ENCODE peak calls at places on chromosomes 6 and 20, in four cellular contexts. Y, Z, P and H are unnamed samples.

GRCh38 chr20:36754656-36755222 is 8.8 kb upstream of the NDRG3 start:
- DNase-seq in Y (peak; percentile 49), Z (peak; percentile 57), P (peak; percentile 95), H (peak; percentile 56)

GRCh38 chr20:8020314-8021079 is 936 bp upstream of the TMX4 start:
- DNase-seq in Z (no peak), P (no peak), Y (peak; percentile 23), H (peak; percentile 49)

GRCh38 chr20:31517373-31517772 is 3.1 kb downstream of the HM13 start:
- DNase-seq in Y (no peak), P (peak; percentile 60), Z (peak; percentile 73), H (no peak)

GRCh38 chr6:156508923-156509322 is 268.3 kb upstream of the ARID1B start:
- DNase-seq in Z (no peak), Y (no peak), P (no peak), H (no peak)

GRCh38 chr6:25918083-25918683 is 12.3 kb downstream of the SLC17A2 start:
- DNase-seq in Z (no peak), P (no peak), Y (no peak), H (no peak)

GRCh38 chr6:39086294-39086693 is 28.7 kb downstream of the SAYSD1 start:
- DNase-seq in P (no peak), Y (peak; percentile 74), Z (no peak), H (peak; percentile 60)

GRCh38 chr6:33632603-33633039 is 11.5 kb downstream of the ITPR3 start:
- DNase-seq in Z (peak; percentile 24), P (no peak), Y (peak; percentile 75), H (peak; percentile 81)

GRCh38 chr6:145372671-145373123 is 362.6 kb downstream of the EPM2A start:
- DNase-seq in Z (no peak), P (peak; percentile 78), Y (peak; percentile 36), H (peak; percentile 46)

GRCh38 chr6:108366236-108366635 is 71.4 kb downstream of the AFG1L start:
- DNase-seq in P (no peak), Y (no peak), Z (no peak), H (no peak)

GRCh38 chr6:158519354-158519753 is 40.5 kb upstream of the TMEM181 start:
- DNase-seq in Y (no peak), Z (no peak), P (no peak), H (no peak)

GRCh38 chr6:159505140-159505922 is 187.7 kb downstream of the SOD2 start:
- DNase-seq in P (no peak), Z (no peak), Y (no peak), H (no peak)

GRCh38 chr20:51446656-51447055 is 95.9 kb downstream of the NFATC2 start:
- DNase-seq in Y (no peak), Z (peak; percentile 44), P (peak; percentile 78), H (no peak)

GRCh38 chr20:19781235-19781634 is 23.2 kb downstream of the RIN2 start:
- DNase-seq in Y (no peak), Z (no peak), P (no peak), H (no peak)

GRCh38 chr6:31053873-31054272 is 43.6 kb downstream of the MUC22 start:
- DNase-seq in P (no peak), Y (no peak), Z (no peak), H (no peak)

GRCh38 chr6:52510213-52510562 is 66.7 kb downstream of the TRAM2 start:
- DNase-seq in Z (no peak), P (no peak), Y (no peak), H (no peak)

GRCh38 chr6:166488081-166488685 is 98.3 kb downstream of the RAMACL start:
- DNase-seq in P (peak; percentile 12), Y (peak; percentile 80), Z (peak; percentile 46), H (peak; percentile 79)

GRCh38 chr6:161080263-161080970 is 88.8 kb downstream of the MAP3K4 start:
- DNase-seq in Y (no peak), P (no peak), Z (no peak), H (no peak)

GRCh38 chr6:147567141-147567805 is 58.8 kb downstream of the SAMD5 start:
- DNase-seq in Z (no peak), Y (no peak), P (peak; percentile 15), H (no peak)

DNA sequence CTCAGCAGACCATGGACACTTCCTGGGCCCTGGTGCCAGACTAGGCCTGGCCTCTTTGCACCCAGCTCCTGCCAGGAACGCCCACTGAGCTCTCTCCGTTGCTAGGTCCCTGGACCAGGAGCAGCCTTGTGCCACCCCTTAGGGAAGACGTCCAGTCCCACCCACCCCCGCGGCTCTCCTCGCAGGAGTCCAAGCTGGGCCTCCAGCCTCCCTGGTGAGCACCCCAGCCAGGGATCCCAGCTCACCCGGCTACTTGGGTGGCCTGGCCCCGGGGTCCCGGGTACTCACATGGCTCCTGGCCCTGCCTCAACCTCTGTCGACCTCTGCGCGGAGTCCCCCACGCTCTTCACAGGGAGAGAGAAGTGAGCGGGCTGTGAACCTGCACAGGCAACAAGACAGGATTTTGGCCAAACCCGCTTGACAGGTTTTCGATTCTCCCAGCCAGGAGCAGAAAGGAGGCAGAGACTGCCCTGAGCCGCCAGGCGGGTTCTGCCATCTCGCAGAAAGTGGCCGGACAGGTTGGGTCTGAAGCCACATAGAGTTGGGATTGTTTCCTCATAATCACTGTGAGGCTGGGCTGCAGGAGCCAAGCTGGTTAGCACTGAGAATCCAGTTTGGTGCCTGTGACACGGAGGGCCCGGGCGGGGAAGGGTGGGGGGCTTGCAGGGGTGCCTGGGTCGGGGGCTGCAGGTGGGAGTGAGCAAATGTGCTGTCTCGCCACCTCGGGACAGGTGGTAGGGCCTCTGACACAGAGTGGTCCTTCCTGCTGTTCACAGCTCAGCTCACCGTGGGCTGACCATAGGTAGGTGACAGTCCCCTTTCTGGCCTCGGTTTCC is at the start of gene RBBP8NL:
- DNase-seq in Y (no peak), Z (no peak), P (no peak), H (no peak)
- TF ChIP-seq CTCF in Y (no peak), Z (no peak), P (no peak), H (no peak)

GRCh38 chr6:10425177-10425972 is 10.5 kb upstream of the TFAP2A start:
- DNase-seq in Y (no peak), P (no peak), Z (no peak), H (no peak)
- TF ChIP-seq CTCF in Y (no peak), P (no peak), Z (no peak), H (no peak)

GRCh38 chr6:104859225-104860146 is at the start of gene HACE1:
- DNase-seq in Z (peak; percentile 91), Y (peak; percentile 94), P (peak; percentile 88), H (peak; percentile 94)
- TF ChIP-seq CTCF in Z (no peak), Y (no peak), P (peak; percentile 9), H (no peak)

GRCh38 chr6:105302617-105303128 is 100.2 kb downstream of the PREP start:
- DNase-seq in Y (no peak), Z (no peak), P (no peak), H (no peak)
- TF ChIP-seq CTCF in Y (no peak), Z (no peak), P (no peak), H (no peak)

DNA sequence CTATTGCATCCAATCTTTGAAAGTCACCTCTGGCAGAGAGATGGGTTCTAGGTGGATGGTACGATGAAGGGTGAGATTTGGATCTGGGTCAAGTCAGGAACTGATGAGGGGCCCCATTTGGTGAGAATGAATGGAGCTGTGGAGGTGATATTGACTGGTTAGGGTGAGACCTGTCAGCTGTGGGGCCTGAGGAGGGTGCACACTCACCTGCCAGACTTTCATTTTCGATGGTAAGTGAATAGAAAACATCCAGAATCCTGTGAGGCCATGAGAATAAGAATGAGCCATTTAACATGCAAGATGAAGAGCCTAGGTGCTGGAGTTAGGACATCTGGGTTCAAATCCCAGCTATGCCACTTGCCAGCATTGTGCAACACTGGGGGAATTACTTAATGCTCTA is 6.8 kb downstream of the SUN5 start:
- DNase-seq in P (no peak), Y (no peak), Z (no peak), H (no peak)
- TF ChIP-seq CTCF in P (no peak), Y (no peak), Z (no peak), H (no peak)

GRCh38 chr6:129195666-129196065 is 312.7 kb downstream of the LAMA2 start:
- DNase-seq in P (no peak), Y (no peak), Z (no peak), H (no peak)
- TF ChIP-seq CTCF in P (no peak), Y (no peak), Z (no peak), H (no peak)

GRCh38 chr20:38935285-38935684 is 9.1 kb downstream of the FAM83D start:
- DNase-seq in Y (no peak), P (peak; percentile 14), Z (no peak), H (no peak)
- TF ChIP-seq CTCF in Y (no peak), P (peak; percentile 5), Z (no peak), H (no peak)

DNA sequence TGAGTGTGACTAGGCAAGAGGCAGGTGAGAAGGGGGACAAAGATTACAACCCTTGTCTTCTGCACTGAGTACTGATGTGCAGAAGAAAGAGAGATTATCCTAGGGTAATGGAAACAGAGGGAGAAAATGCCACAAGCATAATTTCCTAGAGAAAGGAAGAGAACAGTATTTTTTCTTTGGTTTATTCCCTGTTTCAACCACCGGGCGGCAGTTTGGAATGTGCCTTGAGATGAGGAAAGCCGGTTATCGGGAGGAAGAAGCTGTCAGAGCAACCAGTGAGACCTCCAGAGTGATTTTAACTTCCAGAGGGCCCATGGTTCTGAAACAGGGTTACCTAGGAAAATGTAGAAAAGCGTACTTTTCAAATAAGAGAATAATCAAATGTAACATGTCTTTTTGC is 121.4 kb downstream of the REV3L start:
- DNase-seq in Z (peak; percentile 38), P (peak; percentile 51), Y (no peak), H (no peak)
- TF ChIP-seq CTCF in Z (peak; percentile 44), P (peak; percentile 63), Y (no peak), H (no peak)

DNA sequence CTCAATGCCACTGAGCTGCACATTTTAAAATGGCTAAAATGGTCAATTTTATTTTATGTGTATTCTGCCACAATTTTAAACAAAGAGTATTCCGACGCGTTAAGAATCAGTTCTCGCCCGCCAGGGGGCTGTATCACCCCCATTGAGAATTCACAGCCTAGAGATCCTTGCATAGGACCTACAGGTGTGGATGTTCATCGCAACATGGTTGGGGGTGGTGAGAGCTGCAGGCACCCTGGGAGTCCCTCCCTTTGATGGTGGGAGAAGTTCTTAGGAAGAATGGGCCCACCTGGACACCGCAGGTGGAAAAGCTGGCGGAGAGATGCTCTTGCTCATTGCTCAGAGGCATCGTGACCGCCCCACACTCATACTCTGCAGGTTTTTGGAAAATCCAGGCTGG is 63.5 kb downstream of the SLC2A10 start:
- DNase-seq in P (no peak), Y (no peak), Z (no peak), H (no peak)
- TF ChIP-seq CTCF in P (no peak), Y (no peak), Z (no peak), H (no peak)